ENCODE peak calls at places on chromosomes 4 and X, in six cellular contexts. One of them, this sample, is unnamed. For H3K4me1, the result is how much of the 10 kb centered on the place peaks cover.

GRCh38 chrX:19863237-19864223 is 23.9 kb downstream of the SH3KBP1 start:
- DNase-seq in pancreas: no peak
- DNase-seq in tibial artery: no peak
- DNase-seq in IMR-90: peak
- DNase-seq in tibial nerve: no peak
- DNase-seq in heart left ventricle: peak
- DNase-seq in this sample: no peak

GRCh38 chrX:122625821-122626220 is 558.3 kb upstream of the GRIA3 start:
- DNase-seq in tibial artery: no peak
- DNase-seq in tibial nerve: no peak
- DNase-seq in heart left ventricle: no peak
- DNase-seq in IMR-90: peak
- DNase-seq in pancreas: no peak
- DNase-seq in this sample: no peak

GRCh38 chr4:75432683-75433082 is 81.5 kb downstream of the RCHY1 start:
- DNase-seq in tibial artery: no peak
- DNase-seq in pancreas: no peak
- DNase-seq in heart left ventricle: no peak
- DNase-seq in tibial nerve: no peak
- DNase-seq in IMR-90: peak
- DNase-seq in this sample: no peak

GRCh38 chr4:127880764-127881564 is at the start of gene PLK4:
- DNase-seq in pancreas: peak
- DNase-seq in heart left ventricle: peak
- DNase-seq in IMR-90: peak
- DNase-seq in tibial artery: peak
- DNase-seq in tibial nerve: peak
- DNase-seq in this sample: peak

GRCh38 chr4:8322794-8323704 is 53.5 kb downstream of the HTRA3 start:
- DNase-seq in pancreas: no peak
- DNase-seq in heart left ventricle: no peak
- DNase-seq in tibial nerve: no peak
- DNase-seq in IMR-90: no peak
- DNase-seq in tibial artery: no peak
- DNase-seq in this sample: no peak

GRCh38 chr4:26257850-26258249 is 63.0 kb upstream of the RBPJ start:
- DNase-seq in IMR-90: no peak
- DNase-seq in tibial nerve: no peak
- DNase-seq in heart left ventricle: no peak
- DNase-seq in pancreas: no peak
- DNase-seq in tibial artery: no peak
- DNase-seq in this sample: no peak

GRCh38 chr4:88106205-88106604 is 52.2 kb downstream of the ABCG2 start:
- DNase-seq in tibial nerve: no peak
- DNase-seq in heart left ventricle: no peak
- DNase-seq in tibial artery: no peak
- DNase-seq in pancreas: no peak
- DNase-seq in IMR-90: peak
- DNase-seq in this sample: no peak

GRCh38 chrX:109954955-109955354 is 48.0 kb upstream of the TMEM164 start:
- DNase-seq in heart left ventricle: no peak
- DNase-seq in pancreas: no peak
- DNase-seq in tibial nerve: no peak
- DNase-seq in IMR-90: no peak
- DNase-seq in tibial artery: no peak
- DNase-seq in this sample: no peak

GRCh38 chr4:93897559-93897958 is 69.0 kb downstream of the ATOH1 start:
- DNase-seq in pancreas: no peak
- DNase-seq in IMR-90: no peak
- DNase-seq in heart left ventricle: no peak
- DNase-seq in tibial artery: no peak
- DNase-seq in tibial nerve: no peak
- DNase-seq in this sample: no peak

GRCh38 chr4:1583051-1583785 is 100.9 kb downstream of the FAM53A start:
- DNase-seq in tibial artery: no peak
- DNase-seq in heart left ventricle: peak
- DNase-seq in IMR-90: no peak
- DNase-seq in pancreas: no peak
- DNase-seq in tibial nerve: no peak
- DNase-seq in this sample: no peak

GRCh38 chr4:173924561-173924960 is 358.9 kb downstream of the FBXO8 start:
- DNase-seq in pancreas: no peak
- DNase-seq in tibial artery: no peak
- DNase-seq in IMR-90: no peak
- DNase-seq in heart left ventricle: no peak
- DNase-seq in tibial nerve: no peak
- DNase-seq in this sample: no peak

GRCh38 chrX:40439625-40440532 is 140.9 kb upstream of the ATP6AP2 start:
- DNase-seq in IMR-90: no peak
- DNase-seq in tibial artery: no peak
- DNase-seq in tibial nerve: no peak
- DNase-seq in heart left ventricle: no peak
- DNase-seq in pancreas: no peak
- DNase-seq in this sample: no peak

GRCh38 chrX:78574306-78574705 is 84.8 kb downstream of the RTL3 start:
- DNase-seq in tibial nerve: no peak
- DNase-seq in heart left ventricle: no peak
- DNase-seq in IMR-90: no peak
- DNase-seq in tibial artery: no peak
- DNase-seq in pancreas: no peak
- DNase-seq in this sample: no peak

GRCh38 chr4:39526283-39526682 is 956 bp downstream of the UGDH start:
- DNase-seq in tibial nerve: no peak
- DNase-seq in IMR-90: no peak
- DNase-seq in pancreas: no peak
- DNase-seq in tibial artery: no peak
- DNase-seq in heart left ventricle: no peak
- DNase-seq in this sample: no peak

GRCh38 chr4:37758226-37758625 is 68.3 kb upstream of the PGM2 start:
- DNase-seq in tibial nerve: no peak
- DNase-seq in heart left ventricle: no peak
- DNase-seq in pancreas: no peak
- DNase-seq in IMR-90: peak
- DNase-seq in tibial artery: peak
- DNase-seq in this sample: no peak

GRCh38 chrX:72180539-72180938 is 1.0 kb upstream of the PIN4 start:
- DNase-seq in IMR-90: no peak
- DNase-seq in pancreas: no peak
- DNase-seq in tibial nerve: no peak
- DNase-seq in heart left ventricle: no peak
- DNase-seq in tibial artery: no peak
- DNase-seq in this sample: no peak

GRCh38 chr4:16757080-16757521 is 141.3 kb downstream of the LDB2 start:
- DNase-seq in heart left ventricle: no peak
- DNase-seq in IMR-90: peak
- DNase-seq in pancreas: no peak
- DNase-seq in tibial nerve: no peak
- DNase-seq in tibial artery: no peak
- DNase-seq in this sample: no peak

GRCh38 chr4:23614284-23614892 is 275.5 kb downstream of the PPARGC1A start:
- DNase-seq in tibial artery: no peak
- DNase-seq in IMR-90: peak
- DNase-seq in heart left ventricle: no peak
- DNase-seq in tibial nerve: no peak
- DNase-seq in pancreas: no peak
- DNase-seq in this sample: no peak

GRCh38 chrX:16836371-16836770 is 33.8 kb downstream of the RBBP7 start:
- DNase-seq in IMR-90: peak
- DNase-seq in tibial artery: no peak
- DNase-seq in heart left ventricle: no peak
- DNase-seq in pancreas: no peak
- DNase-seq in tibial nerve: no peak
- DNase-seq in this sample: no peak

GRCh38 chr4:165784672-165785071 is 88.4 kb upstream of the TLL1 start:
- DNase-seq in heart left ventricle: no peak
- DNase-seq in tibial nerve: no peak
- DNase-seq in tibial artery: no peak
- DNase-seq in IMR-90: no peak
- DNase-seq in pancreas: no peak
- DNase-seq in this sample: no peak

GRCh38 chr4:15001825-15002658 is at the start of gene CPEB2:
- DNase-seq in IMR-90: peak
- DNase-seq in heart left ventricle: peak
- DNase-seq in tibial artery: peak
- DNase-seq in pancreas: peak
- DNase-seq in tibial nerve: peak
- DNase-seq in this sample: peak

GRCh38 chr4:2070421-2071251 is 11.5 kb downstream of the NAT8L start:
- DNase-seq in tibial nerve: no peak
- DNase-seq in pancreas: no peak
- DNase-seq in heart left ventricle: peak
- DNase-seq in IMR-90: no peak
- DNase-seq in tibial artery: no peak
- DNase-seq in this sample: no peak

GRCh38 chr4:52579602-52580272 is 79.4 kb downstream of the USP46 start:
- DNase-seq in heart left ventricle: no peak
- DNase-seq in pancreas: no peak
- DNase-seq in IMR-90: no peak
- DNase-seq in tibial nerve: no peak
- DNase-seq in tibial artery: no peak
- DNase-seq in this sample: no peak

GRCh38 chrX:55754861-55755294 is 37.3 kb downstream of the RRAGB start:
- DNase-seq in IMR-90: no peak
- DNase-seq in heart left ventricle: no peak
- DNase-seq in tibial nerve: no peak
- DNase-seq in pancreas: no peak
- DNase-seq in tibial artery: no peak
- DNase-seq in this sample: no peak

GRCh38 chr4:56804551-56804950 is 16.9 kb downstream of the SPINK2 start:
- DNase-seq in IMR-90: peak
- DNase-seq in tibial nerve: no peak
- DNase-seq in pancreas: no peak
- DNase-seq in tibial artery: no peak
- DNase-seq in heart left ventricle: no peak
- DNase-seq in this sample: no peak

GRCh38 chrX:40010550-40011364 is 87.0 kb downstream of the BCOR start:
- DNase-seq in pancreas: no peak
- DNase-seq in heart left ventricle: no peak
- DNase-seq in IMR-90: no peak
- DNase-seq in tibial nerve: no peak
- DNase-seq in tibial artery: no peak
- DNase-seq in this sample: no peak

DNA sequence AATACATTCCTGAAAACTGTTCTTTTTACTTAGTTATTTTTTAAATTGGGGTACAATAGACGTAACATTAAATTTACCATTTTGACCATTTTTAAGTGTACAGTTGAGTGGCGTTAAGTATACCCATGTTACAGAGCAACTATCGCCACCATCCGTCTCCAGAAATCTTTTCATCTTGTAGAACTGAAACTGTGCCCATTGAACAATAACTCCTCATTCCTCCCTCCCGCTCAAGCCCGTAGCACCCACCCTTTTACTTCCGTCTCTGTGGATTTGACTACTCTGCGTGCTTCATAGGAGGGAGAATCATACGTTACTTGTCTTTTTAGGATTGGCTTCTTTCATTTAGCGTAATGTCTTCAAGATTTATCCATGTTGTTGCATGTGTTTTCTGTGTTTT is 55.3 kb downstream of the TMEM131L start:
- DNase-seq in tibial artery: no peak
- DNase-seq in pancreas: no peak
- DNase-seq in IMR-90: no peak
- DNase-seq in tibial nerve: no peak
- DNase-seq in heart left ventricle: no peak
- DNase-seq in this sample: no peak
- H3K4me1 ChIP-seq in tibial artery: under half
- H3K4me1 ChIP-seq in pancreas: under half
- H3K4me1 ChIP-seq in IMR-90: under half
- H3K4me1 ChIP-seq in tibial nerve: under half
- H3K4me1 ChIP-seq in heart left ventricle: under half
- H3K4me1 ChIP-seq in this sample: half or more

GRCh38 chr4:110733901-110734300 is 111.0 kb upstream of the PITX2 start:
- DNase-seq in tibial artery: no peak
- DNase-seq in heart left ventricle: no peak
- DNase-seq in tibial nerve: no peak
- DNase-seq in IMR-90: no peak
- DNase-seq in pancreas: no peak
- DNase-seq in this sample: no peak
- H3K4me1 ChIP-seq in tibial artery: under half
- H3K4me1 ChIP-seq in heart left ventricle: under half
- H3K4me1 ChIP-seq in tibial nerve: under half
- H3K4me1 ChIP-seq in IMR-90: under half
- H3K4me1 ChIP-seq in pancreas: under half
- H3K4me1 ChIP-seq in this sample: under half

DNA sequence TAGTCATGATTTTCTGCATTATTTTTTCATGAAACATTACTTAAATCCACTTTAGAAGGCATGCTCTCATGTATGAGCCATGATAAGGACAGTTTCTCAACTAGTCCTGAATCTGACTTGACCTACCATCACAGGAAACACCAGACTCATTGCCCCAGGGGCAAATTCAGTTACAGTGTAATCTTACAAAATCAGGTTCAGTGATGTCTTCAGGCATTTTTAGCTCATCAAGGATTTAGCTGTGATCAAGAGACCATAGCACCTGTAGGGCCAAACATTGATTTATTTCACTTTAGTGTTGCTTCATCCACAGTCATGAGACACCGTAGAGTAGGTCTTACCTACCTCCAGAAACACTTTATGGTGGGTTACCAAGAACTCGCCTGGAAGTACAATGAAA is 3.1 kb upstream of the TASL start:
- DNase-seq in tibial artery: no peak
- DNase-seq in heart left ventricle: no peak
- DNase-seq in tibial nerve: no peak
- DNase-seq in pancreas: no peak
- DNase-seq in IMR-90: no peak
- DNase-seq in this sample: no peak
- H3K4me1 ChIP-seq in tibial artery: under half
- H3K4me1 ChIP-seq in heart left ventricle: under half
- H3K4me1 ChIP-seq in tibial nerve: under half
- H3K4me1 ChIP-seq in pancreas: under half
- H3K4me1 ChIP-seq in IMR-90: under half
- H3K4me1 ChIP-seq in this sample: under half

DNA sequence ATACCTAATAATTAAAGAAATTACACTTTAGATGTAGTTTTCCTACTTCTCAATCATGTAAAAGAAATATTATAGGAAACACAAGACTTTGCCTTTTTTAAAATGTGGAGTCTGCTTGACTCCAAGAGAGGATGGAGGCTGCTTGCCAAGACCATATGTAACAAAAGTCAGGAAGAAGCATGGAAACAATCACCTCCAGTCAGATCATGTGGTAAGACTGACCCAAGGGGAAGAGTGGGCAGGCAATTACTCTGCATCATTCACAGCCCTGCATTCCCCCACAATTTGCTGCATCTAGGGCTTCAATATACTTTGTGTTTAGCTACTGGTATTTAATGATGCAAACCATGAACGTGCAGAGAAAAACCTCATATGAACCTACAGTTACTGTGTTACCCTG is 78.0 kb upstream of the RXFP1 start:
- DNase-seq in tibial nerve: no peak
- DNase-seq in tibial artery: no peak
- DNase-seq in heart left ventricle: no peak
- DNase-seq in IMR-90: no peak
- DNase-seq in pancreas: no peak
- DNase-seq in this sample: no peak
- H3K4me1 ChIP-seq in tibial nerve: under half
- H3K4me1 ChIP-seq in tibial artery: under half
- H3K4me1 ChIP-seq in heart left ventricle: under half
- H3K4me1 ChIP-seq in IMR-90: under half
- H3K4me1 ChIP-seq in pancreas: under half
- H3K4me1 ChIP-seq in this sample: under half

GRCh38 chrX:154360155-154360713 is 14.2 kb downstream of the FLNA start:
- DNase-seq in IMR-90: no peak
- DNase-seq in heart left ventricle: no peak
- DNase-seq in tibial nerve: no peak
- DNase-seq in pancreas: no peak
- DNase-seq in tibial artery: no peak
- DNase-seq in this sample: no peak
- H3K4me1 ChIP-seq in IMR-90: under half
- H3K4me1 ChIP-seq in heart left ventricle: under half
- H3K4me1 ChIP-seq in tibial nerve: under half
- H3K4me1 ChIP-seq in pancreas: under half
- H3K4me1 ChIP-seq in tibial artery: under half
- H3K4me1 ChIP-seq in this sample: under half